ENCODE peak calls at places on chromosomes 3 and 15, in eight cellular contexts. H, O, J, B, E, M, L and A are unnamed samples.

GRCh38 chr3:72938471-72939265 is 50.8 kb downstream of the GXYLT2 start:
- DNase-seq in H (no peak), O (no peak), J (no peak), B (peak), E (no peak), M (no peak), L (no peak), A (no peak)

GRCh38 chr15:74340139-74340538 is 27.3 kb downstream of the CYP11A1 start:
- DNase-seq in H (no peak), O (no peak), J (no peak), B (no peak), E (peak), M (no peak), L (no peak), A (no peak)

GRCh38 chr3:161272524-161272923 is 51.4 kb downstream of the NMD3 start:
- DNase-seq in H (no peak), O (no peak), J (no peak), B (peak), E (no peak), M (no peak), L (no peak), A (no peak)

GRCh38 chr3:72820405-72820804 is 27.8 kb downstream of the SHQ1 start:
- DNase-seq in H (no peak), O (no peak), J (no peak), B (no peak), E (no peak), M (no peak), L (no peak), A (no peak)

GRCh38 chr3:51024765-51025681 is 350.3 kb downstream of the DOCK3 start:
- DNase-seq in H (no peak), O (no peak), J (no peak), B (no peak), E (no peak), M (peak), L (no peak), A (no peak)

GRCh38 chr3:71101014-71101413 is 482.5 kb downstream of the FOXP1 start:
- DNase-seq in H (no peak), O (no peak), J (no peak), B (no peak), E (no peak), M (no peak), L (no peak), A (no peak)

GRCh38 chr15:63322541-63322940 is 45.1 kb downstream of the APH1B start:
- DNase-seq in H (no peak), O (no peak), J (no peak), B (no peak), E (no peak), M (no peak), L (no peak), A (no peak)

GRCh38 chr3:146655333-146655996 is 50.3 kb upstream of the PLSCR5 start:
- DNase-seq in H (no peak), O (no peak), J (no peak), B (peak), E (no peak), M (no peak), L (no peak), A (no peak)

GRCh38 chr15:52100807-52101206 is 11.8 kb downstream of the BCL2L10 start:
- DNase-seq in H (peak), O (no peak), J (peak), B (no peak), E (peak), M (no peak), L (no peak), A (no peak)

GRCh38 chr3:69182588-69183299 is 60.3 kb upstream of the LMOD3 start:
- DNase-seq in H (no peak), O (no peak), J (no peak), B (no peak), E (no peak), M (no peak), L (no peak), A (no peak)

GRCh38 chr3:41961061-41961749 is 698 bp downstream of the ULK4 start:
- DNase-seq in H (no peak), O (no peak), J (peak), B (peak), E (peak), M (peak), L (peak), A (no peak)

GRCh38 chr3:36401056-36401455 is 20.8 kb downstream of the STAC start:
- DNase-seq in H (no peak), O (no peak), J (no peak), B (no peak), E (no peak), M (no peak), L (no peak), A (no peak)

GRCh38 chr15:95087253-95087609 is 855.9 kb downstream of the MCTP2 start:
- DNase-seq in H (no peak), O (no peak), J (no peak), B (no peak), E (no peak), M (no peak), L (no peak), A (no peak)

GRCh38 chr3:111541911-111542483 is at the start of gene CD96:
- DNase-seq in H (no peak), O (no peak), J (no peak), B (no peak), E (no peak), M (peak), L (no peak), A (no peak)

GRCh38 chr3:41356775-41357174 is 157.5 kb downstream of the CTNNB1 start:
- DNase-seq in H (no peak), O (no peak), J (no peak), B (no peak), E (no peak), M (no peak), L (no peak), A (no peak)

GRCh38 chr3:170267793-170268192 is 45.6 kb downstream of the PRKCI start:
- DNase-seq in H (no peak), O (no peak), J (no peak), B (no peak), E (no peak), M (no peak), L (no peak), A (no peak)